ENCODE peak calls at places on chromosomes 5 and 9, in five cellular contexts. M is aorta, A is lung, D is colonic mucosa, Z is suprapubic skin. S is an unnamed sample.

GRCh38 chr5:59036274-59036961 is 453.5 kb downstream of the RAB3C start:
- DNase-seq in A (peak; percentile 62), M (no peak), D (peak; percentile 36), Z (no peak), S (peak; percentile 80)

GRCh38 chr9:129554649-129555048 is 66.3 kb downstream of the C9orf50 start:
- DNase-seq in M (peak; percentile 61), D (no peak), A (no peak), Z (no peak), S (no peak)

GRCh38 chr5:177601126-177601525 is 1.2 kb downstream of the B4GALT7 start:
- DNase-seq in M (no peak), D (no peak), A (no peak), Z (no peak), S (no peak)

GRCh38 chr9:137832830-137833590 is 44.6 kb upstream of the CACNA1B start:
- DNase-seq in Z (no peak), D (no peak), M (no peak), A (no peak), S (no peak)

GRCh38 chr9:126450537-126451205 is 124.0 kb downstream of the MVB12B start:
- DNase-seq in D (no peak), M (no peak), A (no peak), Z (no peak), S (no peak)

GRCh38 chr5:148796931-148797330 is 29.5 kb upstream of the ADRB2 start:
- DNase-seq in Z (no peak), D (no peak), A (no peak), M (no peak), S (no peak)

GRCh38 chr5:40437452-40437861 is 242.3 kb upstream of the PTGER4 start:
- DNase-seq in Z (no peak), D (no peak), M (no peak), A (no peak), S (no peak)

GRCh38 chr9:10875752-10876151 is 262.9 kb upstream of the PTPRD start:
- DNase-seq in D (no peak), M (no peak), Z (no peak), A (no peak), S (no peak)

GRCh38 chr9:132798817-132799790 is 79.0 kb downstream of the AK8 start:
- DNase-seq in D (peak; percentile 75), M (peak; percentile 68), A (peak; percentile 62), Z (no peak), S (no peak)

GRCh38 chr5:44632344-44632743 is 176.4 kb upstream of the MRPS30 start:
- DNase-seq in A (no peak), D (no peak), Z (no peak), M (no peak), S (no peak)

GRCh38 chr9:123742009-123742767 is 187.7 kb downstream of the DENND1A start:
- DNase-seq in D (no peak), Z (no peak), M (no peak), A (no peak), S (peak; percentile 12)

GRCh38 chr9:19516348-19516747 is 107.5 kb downstream of the ACER2 start:
- DNase-seq in A (no peak), M (no peak), D (no peak), Z (no peak), S (no peak)

GRCh38 chr5:107395632-107396350 is 274.9 kb downstream of the EFNA5 start:
- DNase-seq in Z (no peak), M (no peak), D (no peak), A (no peak), S (no peak)

GRCh38 chr5:56501949-56502557 is 268.9 kb upstream of the ANKRD55 start:
- DNase-seq in A (no peak), D (no peak), Z (no peak), M (no peak), S (no peak)

GRCh38 chr9:125091121-125091520 is 52.2 kb downstream of the SCAI start:
- DNase-seq in D (no peak), M (no peak), A (no peak), Z (no peak), S (no peak)

GRCh38 chr5:141003791-141004601 is 37.7 kb downstream of the PCDHAC2 start:
- DNase-seq in D (no peak), Z (no peak), A (peak; percentile 83), M (no peak), S (no peak)

GRCh38 chr9:88322906-88323566 is 65.2 kb upstream of the SPIN1 start:
- DNase-seq in Z (no peak), M (peak; percentile 7), D (peak; percentile 20), A (no peak), S (no peak)

GRCh38 chr5:168865973-168866372 is 286.8 kb upstream of the PANK3 start:
- DNase-seq in A (no peak), Z (no peak), D (no peak), M (no peak), S (no peak)

GRCh38 chr5:157384971-157385709 is 74.9 kb upstream of the NIPAL4 start:
- DNase-seq in M (peak; percentile 87), A (no peak), D (no peak), Z (no peak), S (no peak)

GRCh38 chr5:22889714-22890113 is 36.6 kb upstream of the CDH12 start:
- DNase-seq in D (no peak), M (no peak), A (no peak), Z (no peak), S (no peak)

GRCh38 chr9:91234523-91234922 is 127.2 kb downstream of the AUH start:
- DNase-seq in M (no peak), Z (no peak), D (no peak), A (no peak), S (no peak)

GRCh38 chr5:137072376-137073174 is 426.6 kb downstream of the SPOCK1 start:
- DNase-seq in D (no peak), Z (no peak), A (no peak), M (no peak), S (no peak)

GRCh38 chr9:93577940-93578682 is 1.7 kb downstream of the PHF2 start:
- DNase-seq in D (no peak), M (peak; percentile 71), A (no peak), Z (no peak), S (no peak)

GRCh38 chr5:135484563-135485157 is 32.5 kb upstream of the TIFAB start:
- DNase-seq in Z (no peak), M (peak; percentile 26), D (no peak), A (no peak), S (no peak)

GRCh38 chr5:95712347-95712958 is 18.7 kb upstream of the RHOBTB3 start:
- DNase-seq in Z (no peak), M (no peak), D (no peak), A (peak; percentile 47), S (peak; percentile 50)

GRCh38 chr5:141879941-141880738 is 1.9 kb upstream of the PCDH1 start:
- DNase-seq in A (no peak), D (no peak), M (no peak), Z (no peak), S (no peak)

GRCh38 chr5:39217365-39218281 is 1.7 kb downstream of the FYB1 start:
- DNase-seq in D (peak; percentile 78), M (peak; percentile 79), Z (no peak), A (peak; percentile 78), S (peak; percentile 76)

GRCh38 chr9:107504585-107505455 is 15.3 kb upstream of the KLF4 start:
- DNase-seq in A (peak; percentile 43), D (peak; percentile 70), M (no peak), Z (no peak), S (no peak)

GRCh38 chr5:139710370-139711066 is 62.4 kb downstream of the CXXC5 start:
- DNase-seq in A (no peak), D (peak; percentile 47), Z (no peak), M (peak; percentile 90), S (no peak)
- H3K4me1 ChIP-seq in A (no peaks in the 10 kb centered on the region), D (peaks cover 10% of the 10 kb centered on the region), Z (peaks cover 42% of the 10 kb centered on the region), M (no peaks in the 10 kb centered on the region), S (peaks cover 25% of the 10 kb centered on the region)

GRCh38 chr9:14300588-14300987 is 13.4 kb downstream of the NFIB start:
- DNase-seq in D (no peak), Z (no peak), M (no peak), A (no peak), S (no peak)
- H3K4me1 ChIP-seq in D (no peaks in the 10 kb centered on the region), Z (peaks cover 67% of the 10 kb centered on the region), M (peaks cover 12% of the 10 kb centered on the region), A (peaks cover 52% of the 10 kb centered on the region), S (peaks cover 93% of the 10 kb centered on the region)

DNA sequence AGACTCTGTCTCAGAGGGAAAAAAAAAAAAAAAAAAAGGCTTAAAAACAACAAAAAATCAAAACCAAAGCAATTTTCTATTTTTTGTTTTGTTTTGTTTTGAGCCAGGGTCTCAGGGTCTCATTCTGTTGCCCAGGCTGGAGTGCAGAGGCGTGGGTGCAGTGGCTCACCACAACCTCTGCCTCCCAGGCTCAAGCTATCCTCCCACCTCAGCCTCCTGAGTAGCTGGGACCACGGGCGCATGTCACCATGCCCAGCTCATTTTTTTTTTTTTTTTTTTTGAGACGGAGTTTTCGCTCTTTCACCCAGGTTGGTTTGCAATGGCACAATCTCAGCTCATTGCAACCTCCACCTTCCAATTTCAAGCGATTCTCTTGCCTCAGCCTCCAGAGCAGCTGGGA is 5.7 kb downstream of the STK10 start:
- DNase-seq in M (peak; percentile 9), Z (no peak), D (no peak), A (no peak), S (no peak)
- H3K4me1 ChIP-seq in M (no peaks in the 10 kb centered on the region), Z (peaks cover 33% of the 10 kb centered on the region), D (no peaks in the 10 kb centered on the region), A (peaks cover 2% of the 10 kb centered on the region), S (peaks cover 12% of the 10 kb centered on the region)

DNA sequence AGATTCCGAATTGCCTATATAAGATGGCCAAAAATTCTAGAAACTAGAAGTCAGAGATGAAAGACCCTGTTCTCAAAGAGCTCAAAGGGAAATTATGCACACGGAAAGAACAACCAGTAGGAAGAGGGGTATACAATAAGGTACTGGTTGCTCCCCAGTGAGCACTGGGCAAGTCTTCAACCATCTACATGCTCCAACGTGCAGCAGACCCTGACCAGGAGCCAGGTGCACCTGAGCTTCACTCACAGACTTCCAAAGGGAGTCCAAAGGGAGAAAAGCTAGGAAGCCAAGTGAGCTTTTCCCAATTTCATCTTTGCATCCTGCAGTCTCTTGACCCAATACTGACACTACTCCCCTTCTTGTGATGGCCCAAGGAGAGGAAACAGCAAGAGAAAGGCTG is 3.9 kb downstream of the REEP5 start:
- DNase-seq in Z (no peak), A (no peak), M (no peak), D (no peak), S (no peak)
- H3K4me1 ChIP-seq in Z (peaks cover 62% of the 10 kb centered on the region), A (peaks cover 21% of the 10 kb centered on the region), M (no peaks in the 10 kb centered on the region), D (peaks cover 5% of the 10 kb centered on the region), S (peaks cover 54% of the 10 kb centered on the region)

GRCh38 chr5:170292509-170292908 is 5.1 kb downstream of the LCP2 start:
- DNase-seq in Z (no peak), A (no peak), M (no peak), D (no peak), S (no peak)
- H3K4me1 ChIP-seq in Z (peaks cover 30% of the 10 kb centered on the region), A (no peaks in the 10 kb centered on the region), M (no peaks in the 10 kb centered on the region), D (no peaks in the 10 kb centered on the region), S (no peaks in the 10 kb centered on the region)

DNA sequence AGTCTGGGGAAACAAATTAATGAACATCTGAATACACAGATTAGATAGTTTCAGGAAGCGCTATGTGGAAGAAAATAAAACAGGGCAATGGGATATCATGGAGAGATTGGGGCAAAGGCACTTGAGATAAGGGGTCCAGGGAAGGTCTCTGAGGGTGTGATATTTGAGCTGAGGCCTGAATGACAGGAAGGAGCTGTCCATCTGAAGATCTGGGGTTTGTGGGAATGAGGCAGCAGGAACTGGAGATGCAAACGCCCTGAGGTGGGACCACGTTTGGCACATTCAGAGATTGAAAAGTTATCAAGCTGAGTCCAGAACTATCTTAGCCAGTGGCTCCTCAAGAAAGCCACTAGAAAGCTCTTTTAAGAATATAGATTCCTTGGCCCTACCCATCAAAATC is 8.7 kb upstream of the DAB2IP start:
- DNase-seq in D (no peak), M (no peak), A (no peak), Z (no peak), S (no peak)
- H3K4me1 ChIP-seq in D (peaks cover 13% of the 10 kb centered on the region), M (no peaks in the 10 kb centered on the region), A (no peaks in the 10 kb centered on the region), Z (peaks cover 11% of the 10 kb centered on the region), S (peaks cover 53% of the 10 kb centered on the region)